ENCODE peak calls at places on chromosomes 12 and 14, in eight cellular contexts. X, M, D, S, B, E, O and I are unnamed samples.
A peak's percentile ranks its signal among the peaks of the same experiment; 100 is the strongest.

GRCh38 chr14:104353221-104353920 is 215.0 kb downstream of the KIF26A start:
- DNase-seq in O (no peak), S (no peak), E (no peak), D (no peak), B (no peak), X (no peak), M (no peak), I (peak; percentile 80)

GRCh38 chr14:88983755-88984154 is 159.3 kb downstream of the TTC8 start:
- DNase-seq in B (no peak), S (no peak), D (peak; percentile 88), X (no peak), E (no peak), M (peak; percentile 26), O (no peak), I (peak; percentile 69)

GRCh38 chr12:5166976-5167375 is 123.3 kb downstream of the KCNA5 start:
- DNase-seq in B (no peak), D (no peak), E (no peak), O (no peak), S (no peak), X (no peak), M (peak; percentile 88), I (no peak)

GRCh38 chr12:75345531-75345930 is 11.1 kb downstream of the GLIPR1L1 start:
- DNase-seq in E (no peak), S (no peak), O (no peak), M (no peak), B (no peak), X (no peak), D (no peak), I (no peak)

GRCh38 chr12:57096099-57096572 is 7.2 kb downstream of the NAB2 start:
- DNase-seq in D (no peak), B (no peak), E (peak; percentile 43), X (no peak), S (no peak), O (no peak), M (peak; percentile 11), I (peak; percentile 54)

GRCh38 chr12:75744607-75745256 is 233.3 kb upstream of the KRR1 start:
- DNase-seq in M (no peak), S (no peak), B (no peak), X (no peak), D (no peak), E (no peak), O (no peak), I (no peak)

GRCh38 chr12:130441771-130442760 is 104.4 kb downstream of the PIWIL1 start:
- DNase-seq in B (no peak), X (no peak), M (no peak), S (no peak), E (no peak), O (no peak), D (no peak), I (no peak)

GRCh38 chr12:70609739-70610491 is 27.3 kb downstream of the PTPRB start:
- DNase-seq in X (peak; percentile 47), D (peak; percentile 22), E (no peak), O (no peak), B (no peak), M (peak; percentile 32), S (no peak), I (peak; percentile 89)

GRCh38 chr12:116813271-116814041 is 67.8 kb downstream of the HRK start:
- DNase-seq in B (no peak), D (no peak), O (no peak), X (no peak), E (no peak), M (no peak), S (no peak), I (no peak)

GRCh38 chr14:74572829-74573360 is 39.1 kb downstream of the LTBP2 start:
- DNase-seq in B (no peak), E (no peak), X (no peak), S (no peak), M (no peak), O (no peak), D (no peak), I (no peak)

GRCh38 chr12:116414891-116415290 is 137.4 kb upstream of the MED13L start:
- DNase-seq in D (no peak), S (no peak), E (no peak), B (no peak), X (no peak), O (no peak), M (no peak), I (no peak)

GRCh38 chr14:39229222-39229543 is 4.5 kb upstream of the MIA2 start:
- DNase-seq in D (no peak), E (no peak), B (no peak), O (no peak), X (peak; percentile 73), M (peak; percentile 37), S (no peak), I (no peak)

GRCh38 chr12:31118347-31118830 is 44.7 kb downstream of the DDX11 start:
- DNase-seq in D (peak; percentile 48), S (no peak), B (no peak), E (no peak), M (peak; percentile 22), O (peak; percentile 72), X (peak; percentile 6), I (peak; percentile 89)

GRCh38 chr14:73775339-73776193 is 61.4 kb upstream of the PNMA1 start:
- DNase-seq in M (no peak), D (no peak), E (no peak), O (no peak), X (no peak), S (no peak), B (no peak), I (no peak)

GRCh38 chr14:34792593-34792992 is 78.2 kb upstream of the CFL2 start:
- DNase-seq in M (no peak), E (no peak), O (no peak), D (no peak), B (no peak), X (no peak), S (no peak), I (no peak)

GRCh38 chr12:122974274-122974891 is 661 bp upstream of the OGFOD2 start:
- DNase-seq in O (peak; percentile 79), B (peak; percentile 99), M (peak; percentile 94), E (peak; percentile 99), D (peak; percentile 99), S (peak; percentile 97), X (peak; percentile 98), I (peak; percentile 98)

GRCh38 chr14:76884853-76885276 is 58.7 kb downstream of the LRRC74A start:
- DNase-seq in E (no peak), X (no peak), B (no peak), S (no peak), O (no peak), D (no peak), M (no peak), I (no peak)

GRCh38 chr14:32224731-32225377 is 21.8 kb upstream of the RNU6-8 start:
- DNase-seq in D (peak; percentile 52), S (no peak), M (peak; percentile 46), X (no peak), E (peak; percentile 67), O (peak; percentile 93), B (peak; percentile 29), I (no peak)

GRCh38 chr14:92848941-92849340 is 54.8 kb downstream of the GOLGA5 start:
- DNase-seq in B (no peak), D (no peak), M (no peak), X (no peak), S (no peak), E (no peak), O (peak; percentile 61), I (no peak)

GRCh38 chr14:64081174-64081746 is 212.9 kb downstream of the ESR2 start:
- DNase-seq in X (no peak), O (no peak), S (no peak), D (no peak), M (no peak), E (no peak), B (no peak), I (no peak)

GRCh38 chr12:79454338-79454777 is 236.4 kb downstream of the PAWR start:
- DNase-seq in D (no peak), M (no peak), O (no peak), B (no peak), E (no peak), X (no peak), S (no peak), I (no peak)

GRCh38 chr12:113727651-113728061 is 238.5 kb downstream of the RBM19 start:
- DNase-seq in M (peak; percentile 67), X (no peak), O (no peak), D (peak; percentile 71), S (no peak), E (no peak), B (no peak), I (no peak)

GRCh38 chr14:92960706-92961566 is 38.0 kb downstream of the CHGA start:
- DNase-seq in S (no peak), X (no peak), B (no peak), D (peak; percentile 21), O (no peak), M (peak; percentile 85), E (no peak), I (peak; percentile 97)

GRCh38 chr12:129871991-129872969 is 31.5 kb downstream of the TMEM132D start:
- DNase-seq in O (no peak), X (no peak), M (no peak), B (no peak), E (no peak), S (no peak), D (no peak), I (no peak)